ENCODE peak calls at places on chromosomes 12 and 14, in nine cellular contexts. S, X, M, W, P, R, U, O and N are unnamed samples.

GRCh38 chr12:131124487-131125280 is 171.0 kb downstream of the ADGRD1 start:
- DNase-seq in S (no peak), U (no peak), P (no peak), W (no peak), R (no peak), O (no peak), M (no peak), X (no peak), N (no peak)

GRCh38 chr12:64714551-64714968 is 44.6 kb downstream of the GNS start:
- DNase-seq in X (no peak), W (no peak), O (no peak), S (no peak), P (no peak), R (no peak), U (no peak), M (no peak), N (no peak)

GRCh38 chr14:28098863-28099262 is 667.7 kb upstream of the FOXG1 start:
- DNase-seq in M (no peak), U (no peak), X (no peak), W (no peak), S (no peak), P (no peak), O (no peak), R (no peak), N (no peak)

GRCh38 chr12:84336231-84336630 is 576.4 kb downstream of the SLC6A15 start:
- DNase-seq in O (no peak), P (no peak), U (no peak), M (no peak), R (no peak), W (no peak), X (no peak), S (no peak), N (no peak)

GRCh38 chr12:31861360-31861759 is 97.9 kb upstream of the RESF1 start:
- DNase-seq in P (no peak), W (no peak), X (no peak), M (no peak), R (no peak), S (no peak), O (no peak), U (no peak), N (no peak)

GRCh38 chr12:63955831-63956685 is 111.6 kb downstream of the SRGAP1 start:
- DNase-seq in U (no peak), S (no peak), X (no peak), O (peak), P (peak), W (no peak), M (no peak), R (peak), N (no peak)

GRCh38 chr14:33897878-33898535 is 52.9 kb downstream of the EGLN3 start:
- DNase-seq in U (no peak), R (no peak), X (no peak), W (peak), P (no peak), S (no peak), O (no peak), M (no peak), N (no peak)

GRCh38 chr14:94029250-94029649 is 3.1 kb downstream of the OTUB2 start:
- DNase-seq in X (no peak), W (no peak), P (no peak), U (no peak), R (no peak), M (no peak), O (no peak), S (no peak), N (no peak)

GRCh38 chr12:112178796-112179195 is 53.4 kb downstream of the TRAFD1 start:
- DNase-seq in S (no peak), U (no peak), X (no peak), M (no peak), P (no peak), W (no peak), O (no peak), R (no peak), N (no peak)

GRCh38 chr14:67579636-67580035 is 20.4 kb downstream of the PIGH start:
- DNase-seq in S (no peak), X (no peak), U (no peak), O (no peak), R (no peak), P (no peak), W (no peak), M (no peak), N (no peak)

GRCh38 chr12:49283541-49284429 is 11.2 kb upstream of the PRPH start:
- DNase-seq in O (no peak), U (no peak), P (no peak), R (no peak), S (no peak), X (no peak), M (no peak), W (no peak), N (peak)

GRCh38 chr12:8590842-8591545 is 21.7 kb downstream of the AICDA start:
- DNase-seq in O (no peak), S (no peak), X (no peak), R (peak), W (no peak), U (no peak), M (no peak), P (no peak), N (no peak)

GRCh38 chr12:67795235-67795634 is 146.7 kb downstream of the DYRK2 start:
- DNase-seq in R (peak), M (no peak), P (peak), O (no peak), U (no peak), X (no peak), W (no peak), S (no peak), N (no peak)

GRCh38 chr12:93015970-93016751 is 87.1 kb upstream of the EEA1 start:
- DNase-seq in S (peak), U (peak), P (no peak), W (no peak), X (no peak), R (peak), M (no peak), O (no peak), N (no peak)

GRCh38 chr12:127416796-127417195 is 850.2 kb upstream of the TMEM132C start:
- DNase-seq in U (no peak), X (no peak), O (no peak), W (no peak), R (no peak), S (no peak), P (peak), M (no peak), N (no peak)

GRCh38 chr12:131832393-131833231 is 4.4 kb downstream of the MMP17 start:
- DNase-seq in X (no peak), P (no peak), R (peak), S (peak), M (peak), O (peak), U (peak), W (no peak), N (no peak)

GRCh38 chr12:84912191-84913142 is at the start of gene SLC6A15:
- DNase-seq in M (no peak), W (peak), U (no peak), P (peak), O (peak), R (peak), X (peak), S (no peak), N (no peak)

GRCh38 chr14:61319086-61319485 is 2.3 kb upstream of the PRKCH start:
- DNase-seq in P (no peak), S (no peak), M (no peak), O (no peak), R (no peak), W (no peak), U (no peak), X (no peak), N (no peak)

GRCh38 chr14:51430600-51430999 is 190.6 kb downstream of the TMX1 start:
- DNase-seq in W (no peak), S (no peak), R (no peak), O (no peak), X (no peak), P (no peak), U (no peak), M (no peak), N (peak)

GRCh38 chr14:92793709-92794546 is at the start of gene GOLGA5:
- DNase-seq in X (peak), O (peak), R (peak), U (peak), M (peak), W (peak), S (peak), P (peak), N (peak)

GRCh38 chr14:32494566-32495434 is 165.7 kb downstream of the AKAP6 start:
- DNase-seq in X (no peak), U (no peak), M (no peak), S (no peak), P (no peak), R (no peak), W (peak), O (no peak), N (no peak)

GRCh38 chr12:12976366-12976765 is 23.7 kb downstream of the HEBP1 start:
- DNase-seq in R (no peak), S (no peak), U (no peak), M (peak), X (no peak), O (peak), W (no peak), P (peak), N (no peak)

GRCh38 chr14:59422069-59422881 is 42.9 kb downstream of the GPR135 start:
- DNase-seq in M (no peak), X (no peak), P (no peak), O (no peak), S (no peak), W (peak), R (no peak), U (no peak), N (no peak)
- TF ChIP-seq CTCF in M (peak), X (no peak), P (peak), O (peak), S (no peak), W (peak), R (peak), U (no peak), N (peak)

DNA sequence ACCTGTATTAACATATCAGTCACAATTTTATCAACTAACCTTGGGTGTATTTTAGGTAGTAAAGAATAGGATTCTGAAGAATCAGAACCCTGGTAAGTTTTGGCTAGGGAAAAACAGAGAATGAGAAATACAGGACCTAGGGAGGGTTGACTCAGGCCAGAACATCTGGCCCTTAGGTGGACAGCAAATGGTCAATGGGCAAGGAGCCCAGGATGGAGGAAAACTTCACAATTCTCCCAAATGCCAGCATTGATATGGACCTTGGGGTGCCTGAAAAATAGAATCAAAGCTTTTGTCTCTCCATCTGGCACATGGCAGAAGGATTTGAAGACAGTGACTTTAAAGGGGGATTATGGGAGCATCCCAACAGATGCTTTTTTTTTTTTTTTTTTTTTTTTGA is 32.7 kb upstream of the PRPF39 start:
- DNase-seq in X (no peak), M (no peak), R (no peak), P (no peak), U (no peak), W (no peak), O (no peak), S (no peak), N (no peak)
- TF ChIP-seq CTCF in X (no peak), M (no peak), R (no peak), P (no peak), U (no peak), W (no peak), O (no peak), S (no peak), N (no peak)

GRCh38 chr14:105187935-105188524 is 6.9 kb upstream of the NUDT14 start:
- DNase-seq in O (peak), R (no peak), S (peak), U (peak), W (no peak), X (no peak), M (no peak), P (no peak), N (no peak)
- TF ChIP-seq CTCF in O (no peak), R (no peak), S (peak), U (peak), W (no peak), X (no peak), M (no peak), P (no peak), N (peak)

DNA sequence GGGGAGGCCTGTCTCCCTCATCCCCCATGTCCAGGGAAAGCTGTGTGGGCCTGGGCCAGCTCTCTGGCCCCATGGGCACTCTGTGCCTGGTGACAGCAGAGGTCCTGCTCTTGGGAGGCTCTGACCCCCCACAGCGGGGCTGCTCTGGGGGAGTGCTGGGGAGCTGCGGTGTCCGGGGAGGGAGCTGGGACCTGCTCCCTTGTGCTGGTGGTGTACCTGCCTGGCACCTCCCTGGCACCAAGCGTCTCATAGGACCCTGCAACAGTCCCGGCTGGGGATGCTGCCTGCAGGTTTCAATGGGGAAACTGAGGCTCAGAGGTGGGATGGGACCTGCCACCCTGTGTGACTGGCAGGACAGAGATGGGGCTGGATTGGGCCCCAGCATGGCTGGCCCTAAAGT is 111.3 kb downstream of the KIF26A start:
- DNase-seq in X (no peak), P (no peak), U (no peak), O (no peak), R (no peak), S (no peak), W (no peak), M (no peak), N (no peak)
- TF ChIP-seq CTCF in X (no peak), P (no peak), U (no peak), O (no peak), R (no peak), S (no peak), W (no peak), M (no peak), N (no peak)

DNA sequence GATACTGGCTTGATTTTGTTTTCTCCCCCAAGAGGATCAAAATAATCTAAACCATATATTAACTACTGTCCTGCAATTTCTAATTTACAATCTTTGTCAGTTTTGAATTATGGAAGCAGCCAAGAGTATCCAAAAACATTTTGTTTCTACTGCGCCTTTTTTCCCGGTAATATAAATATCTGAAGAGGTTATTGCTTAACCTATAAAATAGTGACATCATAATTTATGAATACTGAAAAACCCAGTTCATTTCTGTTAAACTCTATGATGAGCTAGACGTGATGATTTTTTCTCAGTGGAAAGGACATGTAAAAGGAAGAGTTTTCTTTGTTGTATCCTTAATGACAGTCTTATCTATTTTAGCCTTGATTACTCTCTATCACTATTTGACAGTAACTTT is 3.2 kb upstream of the SSPN start:
- DNase-seq in O (no peak), M (no peak), X (no peak), S (no peak), R (no peak), P (no peak), U (no peak), W (no peak), N (no peak)
- TF ChIP-seq CTCF in O (no peak), M (no peak), X (no peak), S (no peak), R (no peak), P (no peak), U (no peak), W (no peak), N (no peak)

GRCh38 chr12:76763746-76764675 is at the start of gene ZDHHC17:
- DNase-seq in X (peak), R (peak), W (peak), O (peak), U (peak), P (peak), S (peak), M (peak), N (peak)
- TF ChIP-seq CTCF in X (no peak), R (no peak), W (no peak), O (no peak), U (no peak), P (no peak), S (no peak), M (no peak), N (no peak)

DNA sequence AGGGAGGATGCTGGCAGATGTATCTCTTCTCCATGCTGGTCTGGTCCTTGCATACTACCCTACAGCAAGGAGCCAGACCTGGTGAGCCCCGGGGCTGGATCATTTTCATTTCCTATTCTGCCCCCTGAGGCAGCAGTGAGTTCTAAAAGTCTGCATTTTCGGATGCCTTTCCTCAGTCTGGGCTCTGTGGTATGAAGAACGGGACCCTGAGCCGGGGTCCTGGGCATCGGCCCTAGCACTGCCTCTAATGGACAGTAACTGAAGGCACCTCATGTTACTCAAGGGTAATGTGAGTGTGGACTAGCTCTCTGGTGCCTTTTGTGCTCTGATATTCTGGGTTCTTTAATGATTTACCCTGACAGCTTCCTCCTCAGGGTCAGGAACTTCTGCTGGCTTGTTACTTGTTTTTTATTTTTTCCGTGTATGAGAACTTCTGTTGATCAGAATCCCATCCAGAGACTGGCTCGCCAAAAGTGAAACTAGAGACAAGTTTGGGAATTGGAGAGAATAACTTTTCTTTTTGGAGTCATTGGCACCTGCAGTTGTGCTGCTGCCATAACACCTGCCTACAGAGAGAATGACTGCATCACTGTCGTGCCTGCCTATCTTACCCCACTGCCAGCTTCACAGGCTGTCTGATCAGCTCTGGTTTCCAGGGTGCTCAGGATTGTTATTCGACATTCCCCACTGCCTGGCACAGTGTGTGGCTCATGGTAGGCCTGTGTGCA is 62.3 kb downstream of the SUSD6 start:
- DNase-seq in R (no peak), X (no peak), O (no peak), M (no peak), P (no peak), S (no peak), W (no peak), U (peak), N (no peak)
- TF ChIP-seq CTCF in R (no peak), X (no peak), O (no peak), M (no peak), P (no peak), S (no peak), W (no peak), U (no peak), N (no peak)

GRCh38 chr14:99179946-99180345 is 92.1 kb downstream of the BCL11B start:
- DNase-seq in S (no peak), O (no peak), P (no peak), X (no peak), M (no peak), R (no peak), W (no peak), U (no peak), N (no peak)
- TF ChIP-seq CTCF in S (no peak), O (no peak), P (no peak), X (no peak), M (no peak), R (no peak), W (no peak), U (no peak), N (no peak)